ENCODE peak calls at places on chromosome 11, in nine cellular contexts. Q, L, Y, R, A, D, V, W and P are unnamed samples. For H3K4me1, the result is how much of the 10 kb centered on the place peaks cover.

GRCh38 chr11:65181569-65182257 is at the start of gene CAPN1:
- DNase-seq in V (peak), L (peak), Y (peak), R (peak), W (peak), Q (peak), A (peak), D (peak), P (peak)

GRCh38 chr11:10474551-10474950 is 19.5 kb downstream of the AMPD3 start:
- DNase-seq in Y (no peak), D (no peak), W (no peak), A (no peak), R (no peak), L (no peak), V (no peak), Q (peak), P (no peak)

GRCh38 chr11:107916671-107917241 is 11.5 kb upstream of the RAB39A start:
- DNase-seq in D (no peak), Y (no peak), R (no peak), Q (no peak), A (no peak), L (no peak), V (peak), W (peak), P (peak)

GRCh38 chr11:130650456-130651068 is 202.1 kb downstream of the ADAMTS15 start:
- DNase-seq in V (no peak), L (no peak), Y (no peak), D (no peak), Q (no peak), R (no peak), W (no peak), A (no peak), P (no peak)

GRCh38 chr11:104713366-104713765 is 184.9 kb downstream of the CASP12 start:
- DNase-seq in V (no peak), R (no peak), A (no peak), Y (no peak), L (no peak), D (no peak), W (no peak), Q (no peak), P (no peak)

GRCh38 chr11:112797653-112798293 is 163.4 kb upstream of the NCAM1 start:
- DNase-seq in W (no peak), V (peak), D (peak), Q (peak), R (no peak), A (no peak), L (no peak), Y (no peak), P (no peak)

GRCh38 chr11:73156686-73157085 is 14.6 kb upstream of the FCHSD2 start:
- DNase-seq in Q (peak), D (no peak), W (no peak), V (no peak), L (no peak), R (no peak), A (no peak), Y (no peak), P (no peak)

GRCh38 chr11:109039611-109040010 is 374.7 kb downstream of the DDX10 start:
- DNase-seq in D (no peak), V (no peak), W (no peak), L (no peak), Y (no peak), R (no peak), Q (no peak), A (no peak), P (no peak)

GRCh38 chr11:119108151-119108856 is 1.2 kb downstream of the C2CD2L start:
- DNase-seq in A (no peak), R (no peak), D (peak), W (no peak), Y (peak), V (peak), Q (no peak), L (no peak), P (peak)

GRCh38 chr11:130215531-130216220 is 56.1 kb downstream of the ST14 start:
- DNase-seq in D (no peak), Y (peak), W (peak), A (no peak), L (no peak), V (peak), Q (no peak), R (no peak), P (no peak)

GRCh38 chr11:29173660-29174062 is 843.2 kb downstream of the KCNA4 start:
- DNase-seq in A (no peak), W (no peak), Q (no peak), V (no peak), R (no peak), L (no peak), Y (no peak), D (no peak), P (no peak)

GRCh38 chr11:27353593-27354358 is 9.2 kb downstream of the CCDC34 start:
- DNase-seq in V (no peak), R (no peak), A (no peak), Y (no peak), W (no peak), Q (no peak), L (no peak), D (no peak), P (no peak)

GRCh38 chr11:130159657-130160459 is at the start of gene ST14:
- DNase-seq in Y (peak), D (peak), V (peak), R (no peak), Q (no peak), A (no peak), W (peak), L (no peak), P (no peak)

GRCh38 chr11:2167141-2168045 is 4.2 kb downstream of the TH start:
- DNase-seq in V (no peak), L (no peak), D (no peak), Q (no peak), Y (no peak), R (no peak), W (no peak), A (no peak), P (no peak)

GRCh38 chr11:32469791-32470190 is 34.5 kb upstream of the WT1 start:
- DNase-seq in V (no peak), Q (no peak), L (no peak), A (no peak), R (no peak), D (no peak), W (no peak), Y (no peak), P (no peak)

GRCh38 chr11:36711104-36711825 is 113.2 kb upstream of the RAG2 start:
- DNase-seq in D (peak), Y (no peak), A (no peak), Q (no peak), R (no peak), V (no peak), L (no peak), W (no peak), P (no peak)

GRCh38 chr11:2151500-2152257 is 9.3 kb downstream of the INS start:
- DNase-seq in Q (peak), Y (peak), V (peak), W (peak), A (peak), R (peak), D (peak), L (peak), P (peak)

GRCh38 chr11:19164230-19164855 is 37.4 kb downstream of the CSRP3 start:
- DNase-seq in W (no peak), R (no peak), V (no peak), L (no peak), Y (no peak), A (no peak), D (no peak), Q (no peak), P (no peak)

GRCh38 chr11:108929241-108929640 is 264.4 kb downstream of the DDX10 start:
- DNase-seq in W (no peak), Y (no peak), Q (no peak), A (no peak), R (no peak), D (no peak), L (no peak), V (no peak), P (no peak)

GRCh38 chr11:11813288-11813962 is 28.3 kb upstream of the USP47 start:
- DNase-seq in A (no peak), W (no peak), R (no peak), D (peak), Q (peak), V (peak), L (no peak), Y (no peak), P (no peak)

GRCh38 chr11:102322560-102322959 is 5.3 kb downstream of the BIRC3 start:
- DNase-seq in L (no peak), A (no peak), V (no peak), Q (no peak), R (no peak), Y (no peak), D (no peak), W (no peak), P (peak)
- H3K4me1 ChIP-seq in L (under half), A (under half), V (under half), Q (under half), R (under half), Y (under half), D (under half), W (under half), P (half or more)

GRCh38 chr11:35427158-35427557 is 7.8 kb upstream of the SLC1A2 start:
- DNase-seq in A (no peak), V (no peak), Y (no peak), L (no peak), D (no peak), W (no peak), Q (peak), R (peak), P (no peak)

GRCh38 chr11:35420371-35420770 is 1.0 kb upstream of the SLC1A2 start:
- DNase-seq in R (no peak), Y (peak), L (no peak), V (no peak), A (no peak), D (peak), W (peak), Q (no peak), P (no peak)

GRCh38 chr11:35419713-35420333 is 465 bp upstream of the SLC1A2 start:
- DNase-seq in V (no peak), Y (peak), W (peak), A (no peak), L (no peak), D (no peak), Q (no peak), R (peak), P (no peak)

GRCh38 chr11:35418847-35419712 is at the start of gene SLC1A2:
- DNase-seq in A (no peak), V (no peak), W (peak), L (no peak), Q (no peak), Y (peak), R (no peak), D (peak), P (no peak)

GRCh38 chr11:35424157-35424945 is 5.0 kb upstream of the SLC1A2 start:
- DNase-seq in R (no peak), Y (no peak), V (no peak), D (no peak), W (no peak), Q (no peak), L (no peak), A (no peak), P (no peak)
- H3K27ac ChIP-seq in R (no peak), Y (no peak), V (no peak), D (no peak), W (no peak), Q (no peak), L (no peak), A (no peak), P (no peak)

DNA sequence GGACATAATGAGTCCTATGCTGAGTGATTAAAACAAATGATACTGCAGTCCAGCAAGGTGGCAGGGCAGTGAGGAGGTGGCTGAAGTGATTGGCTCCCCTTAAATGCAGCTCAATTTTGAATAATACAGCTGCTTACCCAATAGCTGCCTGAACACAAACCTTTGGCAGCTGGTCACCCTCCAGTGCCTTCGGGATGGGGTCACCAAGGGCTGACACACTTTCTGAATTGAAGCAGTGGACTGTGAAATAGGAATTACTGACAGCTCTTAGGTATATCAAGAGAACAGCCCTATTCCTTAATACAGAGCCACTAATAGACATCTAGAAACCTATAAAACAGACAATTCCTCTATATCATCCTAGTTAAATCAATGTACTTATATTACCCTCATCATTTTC is 474.2 kb upstream of the KIRREL3 start:
- DNase-seq in Q (no peak), D (no peak), R (no peak), Y (no peak), W (no peak), V (no peak), A (no peak), L (no peak), P (no peak)
- H3K4me3 ChIP-seq in Q (no peak), D (no peak), R (no peak), Y (no peak), W (no peak), V (no peak), A (no peak), L (no peak), P (no peak)

GRCh38 chr11:84140386-84141169 is 854.4 kb upstream of the CCDC90B start:
- DNase-seq in V (no peak), R (no peak), L (no peak), A (no peak), Q (no peak), D (no peak), Y (no peak), W (no peak), P (no peak)
- H3K4me1 ChIP-seq in V (under half), R (under half), L (under half), A (under half), Q (under half), D (under half), Y (under half), W (under half), P (under half)

GRCh38 chr11:7611411-7611810 is 61.9 kb downstream of the CYB5R2 start:
- DNase-seq in Q (no peak), W (no peak), V (no peak), A (no peak), R (no peak), Y (no peak), L (no peak), D (no peak), P (no peak)

GRCh38 chr11:7612661-7613393 is 60.5 kb downstream of the CYB5R2 start:
- DNase-seq in R (no peak), D (peak), Q (no peak), L (no peak), Y (no peak), W (peak), A (no peak), V (no peak), P (no peak)

GRCh38 chr11:7612056-7612660 is 61.1 kb downstream of the CYB5R2 start:
- DNase-seq in V (no peak), Q (no peak), D (no peak), A (no peak), W (no peak), R (no peak), Y (no peak), L (no peak), P (no peak)

GRCh38 chr11:7614656-7615055 is 58.6 kb downstream of the CYB5R2 start:
- DNase-seq in V (no peak), W (no peak), D (no peak), A (no peak), Y (no peak), L (no peak), R (no peak), Q (no peak), P (no peak)

DNA sequence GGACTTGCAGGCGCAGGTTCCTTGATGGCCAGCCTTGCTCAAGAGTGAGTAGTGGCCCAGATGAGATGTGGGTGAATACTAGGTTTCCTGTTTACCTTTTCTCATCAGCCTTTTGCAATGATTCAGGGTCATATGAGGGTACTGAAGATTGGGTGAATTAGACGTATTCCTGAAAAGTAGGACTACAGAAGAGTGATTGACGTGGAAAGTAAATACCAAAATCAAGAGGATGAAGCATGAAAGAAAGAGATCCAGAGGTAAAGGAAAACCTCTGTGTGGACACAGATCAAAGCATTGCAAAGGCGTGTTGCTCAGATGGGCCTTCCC is 59.9 kb downstream of the CYB5R2 start:
- DNase-seq in A (no peak), V (no peak), Y (no peak), W (no peak), R (no peak), D (no peak), L (no peak), Q (no peak), P (no peak)
- H3K27ac ChIP-seq in A (no peak), V (no peak), Y (no peak), W (peak), R (peak), D (peak), L (no peak), Q (no peak), P (no peak)

GRCh38 chr11:120339394-120339890 is 3.2 kb downstream of the ARHGEF12 start:
- DNase-seq in R (no peak), Y (no peak), L (no peak), V (no peak), A (no peak), D (no peak), W (peak), Q (no peak), P (peak)
- H3K4me3 ChIP-seq in R (peak), Y (peak), L (peak), V (no peak), A (no peak), D (no peak), W (peak), Q (peak), P (peak)

GRCh38 chr11:67466367-67466766 is 2.7 kb downstream of the TMEM134 start:
- DNase-seq in A (no peak), L (no peak), Q (no peak), D (peak), W (no peak), R (no peak), Y (no peak), V (no peak), P (no peak)
- H3K4me1 ChIP-seq in A (under half), L (under half), Q (under half), D (half or more), W (under half), R (half or more), Y (under half), V (under half), P (half or more)